ENCODE peak calls at places on chromosomes 1 and 21, in six cellular contexts. One of them, this sample, is unnamed.

GRCh38 chr1:24503003-24503751 is 541 bp downstream of the RCAN3 start:
- DNase-seq in HFF-Myc: no peak
- DNase-seq in body of pancreas: peak
- DNase-seq in astrocyte of the spinal cord: no peak
- DNase-seq in AG04450: no peak
- DNase-seq in PC-9: no peak
- DNase-seq in this sample: no peak

GRCh38 chr1:111234866-111235265 is 7.4 kb downstream of the CHI3L2 start:
- DNase-seq in HFF-Myc: no peak
- DNase-seq in body of pancreas: no peak
- DNase-seq in astrocyte of the spinal cord: peak
- DNase-seq in AG04450: no peak
- DNase-seq in PC-9: no peak
- DNase-seq in this sample: peak

GRCh38 chr21:40166291-40166843 is 299.1 kb downstream of the PCP4 start:
- DNase-seq in HFF-Myc: no peak
- DNase-seq in body of pancreas: no peak
- DNase-seq in astrocyte of the spinal cord: peak
- DNase-seq in AG04450: no peak
- DNase-seq in PC-9: no peak
- DNase-seq in this sample: no peak

GRCh38 chr1:172041689-172042088 is 200.4 kb downstream of the DNM3 start:
- DNase-seq in HFF-Myc: peak
- DNase-seq in body of pancreas: no peak
- DNase-seq in astrocyte of the spinal cord: peak
- DNase-seq in AG04450: no peak
- DNase-seq in PC-9: no peak
- DNase-seq in this sample: no peak

GRCh38 chr1:79252598-79252997 is 246.1 kb upstream of the ADGRL4 start:
- DNase-seq in HFF-Myc: no peak
- DNase-seq in body of pancreas: no peak
- DNase-seq in astrocyte of the spinal cord: no peak
- DNase-seq in AG04450: no peak
- DNase-seq in PC-9: no peak
- DNase-seq in this sample: no peak

GRCh38 chr1:52435211-52435610 is 30.8 kb downstream of the PRPF38A start:
- DNase-seq in HFF-Myc: no peak
- DNase-seq in body of pancreas: no peak
- DNase-seq in astrocyte of the spinal cord: no peak
- DNase-seq in AG04450: no peak
- DNase-seq in PC-9: no peak
- DNase-seq in this sample: no peak

GRCh38 chr1:61183471-61184034 is 101.2 kb downstream of the NFIA start:
- DNase-seq in HFF-Myc: no peak
- DNase-seq in body of pancreas: peak
- DNase-seq in astrocyte of the spinal cord: peak
- DNase-seq in AG04450: no peak
- DNase-seq in PC-9: no peak
- DNase-seq in this sample: no peak

GRCh38 chr1:214503553-214503952 is 47.8 kb downstream of the PTPN14 start:
- DNase-seq in HFF-Myc: no peak
- DNase-seq in body of pancreas: no peak
- DNase-seq in astrocyte of the spinal cord: no peak
- DNase-seq in AG04450: no peak
- DNase-seq in PC-9: no peak
- DNase-seq in this sample: no peak

GRCh38 chr1:31934706-31935629 is 3.2 kb downstream of the PTP4A2 start:
- DNase-seq in HFF-Myc: no peak
- DNase-seq in body of pancreas: no peak
- DNase-seq in astrocyte of the spinal cord: peak
- DNase-seq in AG04450: no peak
- DNase-seq in PC-9: no peak
- DNase-seq in this sample: no peak

GRCh38 chr21:41582866-41583265 is 74.9 kb upstream of the TMPRSS2 start:
- DNase-seq in HFF-Myc: no peak
- DNase-seq in body of pancreas: no peak
- DNase-seq in astrocyte of the spinal cord: no peak
- DNase-seq in AG04450: no peak
- DNase-seq in PC-9: no peak
- DNase-seq in this sample: no peak

GRCh38 chr1:234825498-234826176 is 215.7 kb upstream of the IRF2BP2 start:
- DNase-seq in HFF-Myc: no peak
- DNase-seq in body of pancreas: no peak
- DNase-seq in astrocyte of the spinal cord: no peak
- DNase-seq in AG04450: no peak
- DNase-seq in PC-9: no peak
- DNase-seq in this sample: no peak

GRCh38 chr1:237473896-237474295 is 416.8 kb downstream of the ZP4 start:
- DNase-seq in HFF-Myc: no peak
- DNase-seq in body of pancreas: no peak
- DNase-seq in astrocyte of the spinal cord: no peak
- DNase-seq in AG04450: no peak
- DNase-seq in PC-9: no peak
- DNase-seq in this sample: no peak

GRCh38 chr21:36854391-36854790 is 112.1 kb downstream of the HLCS start:
- DNase-seq in HFF-Myc: no peak
- DNase-seq in body of pancreas: peak
- DNase-seq in astrocyte of the spinal cord: peak
- DNase-seq in AG04450: no peak
- DNase-seq in PC-9: no peak
- DNase-seq in this sample: no peak

DNA sequence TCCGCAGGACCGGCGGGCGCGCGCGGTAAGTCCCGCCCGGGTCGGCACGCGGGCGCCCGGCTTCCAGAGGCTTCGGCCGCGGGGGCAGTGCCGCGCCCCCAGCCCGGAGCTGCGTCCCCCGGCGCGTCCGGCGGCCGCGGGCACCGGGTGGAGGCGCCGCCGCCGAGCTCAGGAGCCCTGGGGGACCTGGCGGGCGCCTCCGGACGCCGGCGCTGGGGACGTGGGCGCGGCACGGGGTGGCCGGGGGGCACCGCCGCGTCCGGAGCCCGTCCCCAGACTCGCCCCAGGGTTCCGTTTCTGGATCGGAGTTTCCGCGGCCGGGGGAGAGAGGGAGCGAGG is 280 bp downstream of the NBL1 start:
- DNase-seq in HFF-Myc: no peak
- DNase-seq in body of pancreas: no peak
- DNase-seq in astrocyte of the spinal cord: no peak
- DNase-seq in AG04450: no peak
- DNase-seq in PC-9: no peak
- DNase-seq in this sample: no peak
- H3K4me3 ChIP-seq in HFF-Myc: peak
- H3K4me3 ChIP-seq in body of pancreas: peak
- H3K4me3 ChIP-seq in astrocyte of the spinal cord: peak
- H3K4me3 ChIP-seq in AG04450: peak
- H3K4me3 ChIP-seq in PC-9: peak
- H3K4me3 ChIP-seq in this sample: peak

GRCh38 chr1:17826165-17826488 is 71.0 kb downstream of the ACTL8 start:
- DNase-seq in HFF-Myc: no peak
- DNase-seq in body of pancreas: peak
- DNase-seq in astrocyte of the spinal cord: no peak
- DNase-seq in AG04450: no peak
- DNase-seq in PC-9: peak
- DNase-seq in this sample: no peak

GRCh38 chr1:17828991-17829390 is 73.9 kb downstream of the ACTL8 start:
- DNase-seq in HFF-Myc: no peak
- DNase-seq in body of pancreas: no peak
- DNase-seq in astrocyte of the spinal cord: no peak
- DNase-seq in AG04450: no peak
- DNase-seq in PC-9: no peak
- DNase-seq in this sample: no peak

GRCh38 chr1:17825273-17826164 is 70.4 kb downstream of the ACTL8 start:
- DNase-seq in HFF-Myc: no peak
- DNase-seq in body of pancreas: no peak
- DNase-seq in astrocyte of the spinal cord: no peak
- DNase-seq in AG04450: no peak
- DNase-seq in PC-9: no peak
- DNase-seq in this sample: no peak

GRCh38 chr1:17831619-17832018 is 76.5 kb downstream of the ACTL8 start:
- DNase-seq in HFF-Myc: peak
- DNase-seq in body of pancreas: peak
- DNase-seq in astrocyte of the spinal cord: peak
- DNase-seq in AG04450: peak
- DNase-seq in PC-9: peak
- DNase-seq in this sample: no peak

GRCh38 chr1:17829579-17829978 is 74.4 kb downstream of the ACTL8 start:
- DNase-seq in HFF-Myc: no peak
- DNase-seq in body of pancreas: no peak
- DNase-seq in astrocyte of the spinal cord: no peak
- DNase-seq in AG04450: no peak
- DNase-seq in PC-9: no peak
- DNase-seq in this sample: no peak
- TF ChIP-seq CTCF in HFF-Myc: no peak
- TF ChIP-seq CTCF in body of pancreas: no peak
- TF ChIP-seq CTCF in astrocyte of the spinal cord: no peak
- TF ChIP-seq CTCF in AG04450: no peak
- TF ChIP-seq CTCF in PC-9: no peak
- TF ChIP-seq CTCF in this sample: no peak

DNA sequence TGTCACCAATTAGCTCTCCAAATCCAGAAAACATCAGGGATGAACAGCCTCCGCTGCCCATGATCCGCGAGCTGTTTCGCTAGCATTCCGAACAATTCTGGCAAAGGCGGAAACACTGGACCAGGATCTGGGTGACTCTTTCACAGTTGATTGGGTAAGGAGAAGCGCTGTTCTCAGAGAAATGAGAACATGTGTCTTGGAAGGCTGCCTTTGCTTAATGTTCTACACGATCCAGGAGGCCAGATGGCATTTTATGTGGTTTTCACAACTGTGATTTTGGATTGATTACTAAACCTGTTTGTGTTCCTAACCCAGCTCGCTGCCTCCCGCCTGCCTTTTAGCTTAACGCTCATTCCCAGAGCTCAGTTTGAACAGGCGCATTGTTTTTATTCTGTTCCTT is 144.0 kb downstream of the KIF26B start:
- DNase-seq in HFF-Myc: peak
- DNase-seq in body of pancreas: peak
- DNase-seq in astrocyte of the spinal cord: peak
- DNase-seq in AG04450: peak
- DNase-seq in PC-9: no peak
- DNase-seq in this sample: peak
- H3K4me3 ChIP-seq in HFF-Myc: no peak
- H3K4me3 ChIP-seq in body of pancreas: no peak
- H3K4me3 ChIP-seq in astrocyte of the spinal cord: no peak
- H3K4me3 ChIP-seq in AG04450: peak
- H3K4me3 ChIP-seq in PC-9: no peak
- H3K4me3 ChIP-seq in this sample: peak

GRCh38 chr1:150407330-150407729 is 43.4 kb downstream of the RPRD2 start:
- DNase-seq in HFF-Myc: no peak
- DNase-seq in body of pancreas: no peak
- DNase-seq in astrocyte of the spinal cord: no peak
- DNase-seq in AG04450: no peak
- DNase-seq in PC-9: no peak
- DNase-seq in this sample: no peak

GRCh38 chr1:150408800-150409199 is 44.9 kb downstream of the RPRD2 start:
- DNase-seq in HFF-Myc: no peak
- DNase-seq in body of pancreas: no peak
- DNase-seq in astrocyte of the spinal cord: no peak
- DNase-seq in AG04450: no peak
- DNase-seq in PC-9: no peak
- DNase-seq in this sample: no peak

GRCh38 chr1:150405660-150406059 is 41.7 kb downstream of the RPRD2 start:
- DNase-seq in HFF-Myc: no peak
- DNase-seq in body of pancreas: no peak
- DNase-seq in astrocyte of the spinal cord: no peak
- DNase-seq in AG04450: no peak
- DNase-seq in PC-9: no peak
- DNase-seq in this sample: no peak

GRCh38 chr1:150404465-150404864 is 40.5 kb downstream of the RPRD2 start:
- DNase-seq in HFF-Myc: no peak
- DNase-seq in body of pancreas: no peak
- DNase-seq in astrocyte of the spinal cord: no peak
- DNase-seq in AG04450: no peak
- DNase-seq in PC-9: no peak
- DNase-seq in this sample: no peak

GRCh38 chr1:150406483-150406882 is 42.5 kb downstream of the RPRD2 start:
- DNase-seq in HFF-Myc: no peak
- DNase-seq in body of pancreas: no peak
- DNase-seq in astrocyte of the spinal cord: no peak
- DNase-seq in AG04450: no peak
- DNase-seq in PC-9: no peak
- DNase-seq in this sample: no peak
- TF ChIP-seq CTCF in HFF-Myc: no peak
- TF ChIP-seq CTCF in body of pancreas: no peak
- TF ChIP-seq CTCF in astrocyte of the spinal cord: no peak
- TF ChIP-seq CTCF in AG04450: no peak
- TF ChIP-seq CTCF in PC-9: no peak
- TF ChIP-seq CTCF in this sample: no peak

This sample was measured in epithelial cell of proximal tubule.